ENCODE peak calls at places on chromosomes 4 and X, in six cellular contexts. Z, K, L, U, D and V are unnamed samples.

GRCh38 chr4:155234206-155234605 is 25.8 kb downstream of the NPY2R start:
- DNase-seq in Z (no peak), K (no peak), L (no peak), U (no peak), D (no peak), V (no peak)

GRCh38 chr4:100838286-100838685 is 320.5 kb upstream of the EMCN start:
- DNase-seq in Z (no peak), K (no peak), L (no peak), U (no peak), D (no peak), V (no peak)

GRCh38 chr4:2732526-2732925 is 23.6 kb downstream of the TNIP2 start:
- DNase-seq in Z (no peak), K (peak), L (no peak), U (no peak), D (no peak), V (no peak)

GRCh38 chr4:78002260-78002659 is 54.9 kb upstream of the FRAS1 start:
- DNase-seq in Z (no peak), K (no peak), L (no peak), U (no peak), D (no peak), V (no peak)

GRCh38 chr4:17712166-17712565 is 69.3 kb downstream of the FAM184B start:
- DNase-seq in Z (no peak), K (no peak), L (no peak), U (no peak), D (no peak), V (no peak)

GRCh38 chrX:119667111-119667928 is 25.6 kb downstream of the SEPTIN6 start:
- DNase-seq in Z (no peak), K (no peak), L (no peak), U (no peak), D (peak), V (no peak)

GRCh38 chr4:75698162-75698962 is 25.2 kb upstream of the G3BP2 start:
- DNase-seq in Z (no peak), K (no peak), L (no peak), U (no peak), D (no peak), V (no peak)

GRCh38 chrX:629230-630006 is 1.2 kb upstream of the SHOX start:
- DNase-seq in Z (no peak), K (no peak), L (no peak), U (no peak), D (no peak), V (no peak)